ENCODE peak calls at places on chromosomes 2 and 18, in five cellular contexts. E, X, O, C and H are unnamed samples.

GRCh38 chr18:34738173-34738894 is 28.2 kb downstream of the DTNA start:
- DNase-seq in O (peak; percentile 39), E (no peak), C (no peak), X (no peak), H (peak; percentile 8)

GRCh38 chr2:168050377-168050776 is 197.0 kb downstream of the STK39 start:
- DNase-seq in E (no peak), C (no peak), O (no peak), X (no peak), H (no peak)

GRCh38 chr2:158049129-158049855 is 52.4 kb upstream of the UPP2 start:
- DNase-seq in O (no peak), C (no peak), X (no peak), E (no peak), H (no peak)

GRCh38 chr2:237511421-237511820 is 24.4 kb downstream of the MLPH start:
- DNase-seq in X (peak; percentile 78), O (no peak), C (no peak), E (no peak), H (no peak)

GRCh38 chr2:177900091-177900490 is 172.5 kb downstream of the PDE11A start:
- DNase-seq in O (no peak), C (no peak), E (no peak), X (no peak), H (no peak)

GRCh38 chr18:44909191-44909719 is 228.6 kb downstream of the SETBP1 start:
- DNase-seq in C (no peak), E (no peak), O (no peak), X (no peak), H (no peak)

GRCh38 chr18:45962866-45963265 is 4.3 kb downstream of the EPG5 start:
- DNase-seq in X (peak; percentile 81), C (no peak), E (no peak), O (no peak), H (no peak)

GRCh38 chr2:66438498-66439290 is 3.8 kb downstream of the MEIS1 start:
- DNase-seq in X (no peak), E (no peak), O (no peak), C (no peak), H (peak; percentile 14)

GRCh38 chr18:50194623-50195532 is at the start of gene MYO5B:
- DNase-seq in X (no peak), C (no peak), O (peak; percentile 63), E (peak; percentile 42), H (no peak)

GRCh38 chr2:150464270-150464669 is 23.2 kb downstream of the RND3 start:
- DNase-seq in X (no peak), C (no peak), E (no peak), O (no peak), H (peak; percentile 83)

GRCh38 chr18:47254341-47254939 is 3.0 kb upstream of the SKOR2 start:
- DNase-seq in X (peak; percentile 22), E (no peak), C (no peak), O (peak; percentile 18), H (peak; percentile 28)

GRCh38 chr2:25491003-25491696 is 149.4 kb upstream of the DNMT3A start:
- DNase-seq in C (no peak), E (no peak), X (no peak), O (no peak), H (peak; percentile 5)

GRCh38 chr2:202033317-202034248 is at the start of gene FZD7:
- DNase-seq in E (peak; percentile 77), X (peak; percentile 92), O (peak; percentile 75), C (peak; percentile 75), H (peak; percentile 71)

GRCh38 chr2:121471571-121472464 is 58.9 kb upstream of the RNU4ATAC start:
- DNase-seq in C (no peak), X (peak; percentile 79), O (no peak), E (no peak), H (peak; percentile 13)

GRCh38 chr2:191910518-191910917 is 63.6 kb upstream of the CAVIN2 start:
- DNase-seq in X (peak; percentile 92), C (no peak), E (no peak), O (no peak), H (peak; percentile 92)

GRCh38 chr2:199407421-199407820 is 50.3 kb downstream of the SATB2 start:
- DNase-seq in X (no peak), O (no peak), C (no peak), E (no peak), H (no peak)

GRCh38 chr2:200259577-200259957 is 46.9 kb upstream of the SPATS2L start:
- DNase-seq in X (no peak), E (no peak), O (no peak), C (no peak), H (no peak)

GRCh38 chr2:53630001-53630606 is 137.5 kb upstream of the CHAC2 start:
- DNase-seq in O (no peak), E (no peak), X (peak; percentile 13), C (no peak), H (no peak)

GRCh38 chr2:228359473-228359872 is 178.0 kb upstream of the SPHKAP start:
- DNase-seq in C (no peak), X (no peak), E (no peak), O (no peak), H (no peak)

GRCh38 chr2:3349211-3349693 is 28.4 kb downstream of the EIPR1 start:
- DNase-seq in X (peak; percentile 17), O (no peak), E (no peak), C (no peak), H (no peak)

GRCh38 chr18:9608728-9609127 is 5.6 kb downstream of the PPP4R1 start:
- DNase-seq in E (no peak), O (peak; percentile 86), C (no peak), X (no peak), H (no peak)

GRCh38 chr2:39119732-39120520 is 925 bp downstream of the SOS1 start:
- DNase-seq in O (peak; percentile 43), C (no peak), E (no peak), X (peak; percentile 49), H (peak; percentile 57)

GRCh38 chr2:191539068-191539467 is 138.9 kb upstream of the NABP1 start:
- DNase-seq in X (peak; percentile 40), E (peak; percentile 18), O (no peak), C (no peak), H (peak; percentile 44)

GRCh38 chr18:22865354-22866116 is 67.6 kb upstream of the RBBP8 start:
- DNase-seq in E (no peak), C (no peak), O (no peak), X (no peak), H (no peak)

GRCh38 chr2:195498176-195498575 is 158.8 kb upstream of the SLC39A10 start:
- DNase-seq in C (peak; percentile 13), X (peak; percentile 30), E (peak; percentile 33), O (peak; percentile 50), H (peak; percentile 38)

GRCh38 chr2:148725569-148725968 is 81.0 kb downstream of the EPC2 start:
- DNase-seq in X (no peak), C (no peak), O (no peak), E (no peak), H (no peak)

GRCh38 chr2:148726228-148726627 is 81.7 kb downstream of the EPC2 start:
- DNase-seq in O (no peak), C (no peak), E (no peak), X (no peak), H (no peak)

GRCh38 chr2:148730085-148730484 is 85.5 kb downstream of the EPC2 start:
- DNase-seq in C (no peak), O (no peak), E (no peak), X (peak; percentile 8), H (peak; percentile 6)
- H3K9ac ChIP-seq in C (no peak overlapping the region), O (no peak overlapping the region), E (no peak overlapping the region), X (no peak overlapping the region), H (no peak overlapping the region)

DNA sequence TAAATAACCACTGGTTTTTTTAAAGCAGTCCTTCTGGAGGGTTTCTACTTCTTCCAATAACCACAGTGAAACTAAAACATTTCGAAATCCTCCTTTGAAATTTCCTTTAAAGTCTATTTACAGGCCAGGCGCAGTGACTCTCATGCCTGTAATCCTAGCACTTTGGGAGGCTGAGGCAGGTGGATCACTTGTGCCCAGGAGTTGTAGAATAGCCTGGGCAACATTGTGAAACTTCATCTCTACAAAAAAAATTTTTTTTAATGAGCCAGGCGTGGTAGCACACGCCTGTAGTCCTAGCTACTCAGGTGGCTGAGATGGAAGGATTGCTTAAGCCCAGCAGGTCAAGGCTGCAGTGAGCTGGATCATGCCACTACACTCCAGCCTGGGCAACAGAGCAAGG is 15.2 kb downstream of the KIDINS220 start:
- DNase-seq in C (no peak), O (peak; percentile 20), E (no peak), X (peak; percentile 33), H (no peak)
- TF ChIP-seq POLR2A in C (no peak), O (no peak), E (no peak), X (no peak), H (no peak)

DNA sequence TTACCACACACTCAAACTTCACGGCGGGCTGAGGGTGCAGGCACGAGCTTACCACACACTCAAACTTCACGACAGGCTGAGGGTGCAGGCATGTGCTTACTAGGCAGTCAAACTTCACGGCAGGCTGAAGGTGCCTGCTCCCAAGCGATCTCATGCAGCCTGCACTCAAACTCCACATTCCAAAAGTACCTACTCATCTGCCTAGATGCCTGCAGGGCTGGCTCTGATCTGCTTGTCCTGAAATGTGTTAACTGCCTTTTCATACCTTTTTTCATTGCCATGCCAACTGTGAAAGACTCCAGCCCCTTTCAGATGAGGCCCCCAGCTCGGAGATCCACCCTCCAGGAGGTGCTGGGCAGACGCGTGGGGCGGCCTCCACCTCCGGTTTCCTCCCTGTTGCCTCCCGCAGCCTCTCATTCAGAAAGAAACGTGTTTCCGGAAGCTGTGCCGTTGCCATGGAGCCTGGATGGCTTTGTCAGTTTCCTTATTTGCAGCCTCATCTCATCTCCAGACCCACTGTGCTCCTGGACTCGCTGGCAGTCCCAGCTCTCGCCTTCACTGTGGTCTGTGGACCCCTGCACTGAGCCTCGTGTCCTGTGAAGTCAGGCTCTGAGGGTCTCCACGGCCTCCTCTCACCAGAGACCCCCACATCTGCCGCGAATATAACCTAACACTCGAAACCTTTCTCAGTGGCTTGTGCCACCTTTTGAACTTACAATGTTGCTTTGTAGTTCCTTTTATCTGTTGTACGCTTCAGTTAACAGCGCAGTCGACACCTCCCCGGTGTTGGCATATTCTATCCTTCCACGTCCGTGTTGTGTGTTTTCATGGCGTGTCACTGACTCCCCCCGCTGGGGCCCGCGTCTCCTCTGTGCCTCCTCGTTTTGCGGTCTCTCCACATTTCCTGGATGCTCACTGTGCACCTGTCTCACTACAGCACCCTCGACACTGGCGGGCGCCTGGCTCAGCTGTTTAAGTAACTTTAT is 106.1 kb upstream of the ALKAL2 start:
- DNase-seq in C (peak; percentile 47), X (no peak), E (no peak), O (no peak), H (no peak)
- H3K9ac ChIP-seq in C (no peak overlapping the region), X (no peak overlapping the region), E (no peak overlapping the region), O (no peak overlapping the region), H (no peak overlapping the region)

GRCh38 chr2:96142217-96143113 is 2.8 kb downstream of the DUSP2 start:
- DNase-seq in E (no peak), X (no peak), C (no peak), O (peak; percentile 22), H (no peak)
- TF ChIP-seq POLR2A in E (no peak), X (peak; percentile 62), C (no peak), O (no peak), H (no peak)

GRCh38 chr2:189116984-189117383 is 62.6 kb downstream of the COL5A2 start:
- DNase-seq in E (no peak), X (peak; percentile 38), O (no peak), C (no peak), H (no peak)
- H3K9ac ChIP-seq in E (no peak overlapping the region), X (no peak overlapping the region), O (no peak overlapping the region), C (no peak overlapping the region), H (no peak overlapping the region)

DNA sequence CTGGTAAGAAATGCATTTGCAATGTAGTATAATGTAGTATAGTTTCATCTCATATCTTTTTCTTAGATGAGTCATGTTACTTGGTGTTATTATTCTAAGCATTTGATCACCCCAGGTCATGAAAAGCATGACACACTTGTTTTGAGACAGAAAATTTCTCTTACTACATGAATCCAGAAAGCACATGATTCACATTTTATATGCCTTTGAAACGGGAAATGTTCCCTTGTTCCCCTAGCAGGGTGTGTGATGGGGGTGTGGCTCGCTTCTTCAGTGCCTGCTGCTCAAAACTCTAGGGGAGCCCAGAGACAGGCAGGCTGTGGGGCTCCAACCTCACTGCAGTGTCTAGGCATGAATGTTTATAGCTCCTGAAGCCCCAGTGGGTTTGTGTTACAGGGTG is 116.0 kb upstream of the RAB27B start:
- DNase-seq in X (peak; percentile 87), O (no peak), E (no peak), C (no peak), H (peak; percentile 76)
- TF ChIP-seq POLR2A in X (no peak), O (no peak), E (no peak), C (no peak), H (no peak)